ENCODE peak calls at places on chromosomes 6 and 20, in nine cellular contexts. P is EH; U is left colon; X is Calu3; O is head of caudate nucleus; I is left ventricle myocardium superior; T is EL; D is pulmonary artery endothelial cell; V is activated CD4-positive, CD25-positive, alpha-beta regulatory T cell. E is an unnamed sample.

GRCh38 chr6:107314644-107315043 is 144.7 kb downstream of the PDSS2 start:
- DNase-seq in T (no peak), I (no peak), V (no peak), O (no peak), U (no peak), D (no peak), P (no peak), X (no peak), E (no peak)

GRCh38 chr6:44284867-44285266 is 14.6 kb downstream of the TMEM151B start:
- DNase-seq in P (no peak), U (no peak), X (no peak), T (no peak), I (no peak), O (no peak), V (no peak), D (no peak), E (no peak)

GRCh38 chr20:49513531-49513930 is 31.1 kb upstream of the KCNB1 start:
- DNase-seq in I (no peak), D (no peak), X (no peak), U (no peak), T (no peak), V (no peak), O (no peak), P (no peak), E (no peak)

GRCh38 chr6:155013457-155013876 is 18.4 kb downstream of the TIAM2 start:
- DNase-seq in T (no peak), U (no peak), D (peak; percentile 41), I (no peak), P (peak; percentile 43), O (no peak), V (no peak), X (no peak), E (no peak)

GRCh38 chr6:135212935-135213334 is 31.8 kb downstream of the MYB start:
- DNase-seq in U (no peak), V (no peak), I (no peak), X (no peak), P (peak; percentile 91), D (no peak), O (no peak), T (peak; percentile 87), E (no peak)

GRCh38 chr6:12233693-12234551 is 56.2 kb upstream of the EDN1 start:
- DNase-seq in T (peak; percentile 86), P (peak; percentile 83), I (no peak), D (peak; percentile 53), V (no peak), X (peak; percentile 29), U (peak; percentile 35), O (peak; percentile 65), E (peak; percentile 78)

GRCh38 chr6:19301980-19302379 is 535.2 kb upstream of the ID4 start:
- DNase-seq in O (no peak), U (no peak), T (no peak), D (no peak), X (no peak), V (no peak), P (peak; percentile 29), I (no peak), E (peak; percentile 82)

GRCh38 chr6:149964243-149965190 is 774 bp downstream of the ULBP1 start:
- DNase-seq in D (no peak), P (peak; percentile 34), T (peak; percentile 35), V (no peak), I (no peak), O (no peak), X (no peak), U (no peak), E (no peak)

GRCh38 chr6:36323062-36323461 is 13.6 kb downstream of the BNIP5 start:
- DNase-seq in P (peak; percentile 38), O (no peak), V (no peak), X (no peak), T (peak; percentile 21), D (no peak), U (no peak), I (no peak), E (no peak)

GRCh38 chr6:167695831-167696230 is 130.9 kb upstream of the AFDN start:
- DNase-seq in X (no peak), D (no peak), O (no peak), P (no peak), T (no peak), I (no peak), U (no peak), V (no peak), E (no peak)

GRCh38 chr20:24979036-24979960 is 13.3 kb downstream of the APMAP start:
- DNase-seq in O (peak; percentile 8), I (no peak), P (no peak), X (no peak), V (no peak), U (no peak), D (no peak), T (no peak), E (no peak)

GRCh38 chr20:4297141-4297826 is 281.9 kb upstream of the RNF24 start:
- DNase-seq in V (no peak), O (no peak), T (peak; percentile 60), X (no peak), U (no peak), P (peak; percentile 94), D (no peak), I (no peak), E (no peak)

GRCh38 chr20:1003920-1004697 is 2.0 kb upstream of the RSPO4 start:
- DNase-seq in T (no peak), X (no peak), U (no peak), D (no peak), O (no peak), I (no peak), V (no peak), P (no peak), E (no peak)

GRCh38 chr6:34057790-34058189 is 88.1 kb downstream of the GRM4 start:
- DNase-seq in T (no peak), I (no peak), D (no peak), V (no peak), P (no peak), O (no peak), U (no peak), X (no peak), E (no peak)

GRCh38 chr6:139378882-139379341 is 4.5 kb upstream of the CITED2 start:
- DNase-seq in X (peak; percentile 13), T (peak; percentile 57), U (no peak), I (no peak), P (peak; percentile 39), D (no peak), V (no peak), O (no peak), E (peak; percentile 64)

GRCh38 chr6:124994648-124995047 is 32.4 kb downstream of the RNF217 start:
- DNase-seq in I (no peak), V (no peak), U (no peak), O (no peak), X (no peak), D (no peak), P (no peak), T (no peak), E (no peak)

GRCh38 chr20:11511816-11512215 is 405.9 kb upstream of the BTBD3 start:
- DNase-seq in I (no peak), V (no peak), O (no peak), P (no peak), D (no peak), U (no peak), X (no peak), T (no peak), E (no peak)

GRCh38 chr6:48606618-48607017 is 495.6 kb upstream of the PTCHD4 start:
- DNase-seq in T (no peak), I (no peak), V (no peak), P (no peak), X (no peak), U (no peak), O (no peak), D (no peak), E (no peak)

GRCh38 chr6:88975369-88975768 is 12.0 kb upstream of the RNGTT start:
- DNase-seq in X (no peak), O (no peak), U (no peak), V (no peak), P (no peak), I (no peak), D (no peak), T (no peak), E (no peak)

GRCh38 chr20:8394308-8394945 is 262.4 kb downstream of the PLCB1 start:
- DNase-seq in P (peak; percentile 63), X (no peak), T (peak; percentile 29), U (no peak), V (no peak), D (no peak), I (no peak), O (no peak), E (no peak)

E was measured in Caki2.